ENCODE peak calls at places on chromosomes 7 and 10, in nine cellular contexts. J is lower leg skin; Y is A549; Z is GM12865; X is aorta; L is BJ; U is breast epithelium; D is body of pancreas; B is CD4-positive, alpha-beta memory T cell. S is an unnamed sample.

GRCh38 chr7:87129836-87130235 is 22.4 kb upstream of the DMTF1 start:
- DNase-seq in Y (no peak), L (no peak), Z (peak), B (no peak), U (no peak), X (no peak), J (no peak), D (no peak), S (no peak)

GRCh38 chr10:121914661-121915060 is 13.2 kb downstream of the ATE1 start:
- DNase-seq in B (no peak), Y (no peak), L (no peak), X (no peak), U (no peak), D (no peak), Z (no peak), J (no peak), S (no peak)

GRCh38 chr7:3168869-3169268 is 125.2 kb upstream of the CARD11 start:
- DNase-seq in Z (no peak), Y (no peak), J (no peak), D (no peak), L (no peak), B (no peak), X (no peak), U (no peak), S (no peak)

GRCh38 chr10:70540089-70540788 is 61.7 kb downstream of the PALD1 start:
- DNase-seq in Y (peak), J (no peak), D (peak), X (no peak), Z (peak), L (no peak), U (no peak), B (no peak), S (no peak)

GRCh38 chr7:26698806-26699205 is 165.6 kb downstream of the SKAP2 start:
- DNase-seq in Z (no peak), D (no peak), B (no peak), U (no peak), Y (no peak), J (no peak), L (no peak), X (no peak), S (no peak)

GRCh38 chr10:114060456-114060855 is 16.8 kb downstream of the ADRB1 start:
- DNase-seq in D (no peak), Y (no peak), J (no peak), Z (no peak), B (no peak), U (no peak), X (no peak), L (no peak), S (no peak)

GRCh38 chr10:93751832-93752231 is 5.9 kb upstream of the LGI1 start:
- DNase-seq in Y (peak), J (no peak), L (no peak), X (no peak), D (no peak), U (no peak), B (peak), Z (peak), S (no peak)

GRCh38 chr10:118423800-118424479 is 81.8 kb upstream of the FAM204A start:
- DNase-seq in Y (peak), L (peak), B (peak), J (peak), U (no peak), Z (peak), X (peak), D (peak), S (peak)

DNA sequence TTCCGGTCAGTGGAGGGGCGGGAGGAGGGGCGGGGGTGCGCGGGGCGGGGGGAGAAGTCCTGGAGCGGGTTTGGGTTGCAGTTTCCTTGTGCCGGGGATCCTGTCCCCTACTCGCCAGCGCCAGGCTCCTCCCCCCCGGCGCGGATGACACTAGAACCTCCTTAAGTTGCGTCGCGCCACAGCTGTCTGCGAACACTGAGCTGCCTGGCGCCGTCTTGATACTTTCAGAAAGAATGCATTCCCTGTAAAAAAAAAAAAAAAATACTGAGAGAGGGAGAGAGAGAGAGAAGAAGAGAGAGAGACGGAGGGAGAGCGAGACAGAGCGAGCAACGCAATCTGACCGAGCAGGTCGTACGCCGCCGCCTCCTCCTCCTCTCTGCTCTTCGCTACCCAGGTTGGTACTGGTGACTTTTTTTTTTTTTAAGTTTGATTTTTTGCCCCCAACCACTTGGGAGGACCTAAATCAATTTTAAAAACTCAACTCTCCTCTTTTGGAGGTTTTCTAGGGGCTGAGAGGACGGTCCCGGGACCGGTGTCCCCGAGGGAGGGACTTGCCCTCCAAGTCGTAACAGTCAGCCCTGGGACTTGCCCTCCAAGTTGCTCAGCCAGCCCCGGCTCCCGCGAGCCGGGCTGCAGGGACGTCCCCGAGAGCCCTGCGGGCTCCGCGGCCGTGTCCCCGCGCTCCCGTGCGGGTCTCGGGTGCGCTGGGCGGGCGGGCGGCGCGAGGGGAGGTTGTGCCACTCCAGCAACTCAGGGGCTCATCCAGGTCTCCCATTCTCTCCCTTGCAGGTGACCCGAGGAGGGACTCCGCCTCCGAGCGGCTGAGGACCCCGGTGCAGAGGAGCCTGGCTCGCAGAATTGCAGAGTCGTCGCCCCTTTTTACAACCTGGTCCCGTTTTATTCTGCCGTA is at the start of gene GATA3:
- DNase-seq in Z (peak), U (peak), Y (peak), B (peak), X (peak), J (peak), D (peak), L (no peak), S (no peak)
- H3K4me3 ChIP-seq in Z (peak), U (peak), Y (peak), B (peak), X (peak), J (peak), D (peak), L (peak), S (peak)

GRCh38 chr10:44878704-44879530 is 32.2 kb upstream of the TMEM72 start:
- DNase-seq in D (peak), L (peak), Y (peak), B (peak), U (peak), J (peak), Z (peak), X (peak), S (peak)

GRCh38 chr10:44881639-44882038 is 29.5 kb upstream of the TMEM72 start:
- DNase-seq in B (no peak), Z (no peak), D (no peak), X (no peak), Y (no peak), U (no peak), J (peak), L (no peak), S (no peak)

GRCh38 chr10:44880090-44880715 is 30.9 kb upstream of the TMEM72 start:
- DNase-seq in D (no peak), L (no peak), X (no peak), J (peak), Y (no peak), Z (no peak), U (no peak), B (no peak), S (no peak)

GRCh38 chr10:44882146-44882720 is 28.9 kb upstream of the TMEM72 start:
- DNase-seq in B (no peak), Z (no peak), L (no peak), U (peak), Y (no peak), J (peak), X (no peak), D (peak), S (no peak)

GRCh38 chr10:44879531-44879899 is 31.6 kb upstream of the TMEM72 start:
- DNase-seq in B (no peak), X (no peak), Z (no peak), D (no peak), L (no peak), J (peak), Y (no peak), U (no peak), S (no peak)
- H3K4me3 ChIP-seq in B (no peak), X (no peak), Z (no peak), D (no peak), L (peak), J (no peak), Y (no peak), U (peak), S (peak)

DNA sequence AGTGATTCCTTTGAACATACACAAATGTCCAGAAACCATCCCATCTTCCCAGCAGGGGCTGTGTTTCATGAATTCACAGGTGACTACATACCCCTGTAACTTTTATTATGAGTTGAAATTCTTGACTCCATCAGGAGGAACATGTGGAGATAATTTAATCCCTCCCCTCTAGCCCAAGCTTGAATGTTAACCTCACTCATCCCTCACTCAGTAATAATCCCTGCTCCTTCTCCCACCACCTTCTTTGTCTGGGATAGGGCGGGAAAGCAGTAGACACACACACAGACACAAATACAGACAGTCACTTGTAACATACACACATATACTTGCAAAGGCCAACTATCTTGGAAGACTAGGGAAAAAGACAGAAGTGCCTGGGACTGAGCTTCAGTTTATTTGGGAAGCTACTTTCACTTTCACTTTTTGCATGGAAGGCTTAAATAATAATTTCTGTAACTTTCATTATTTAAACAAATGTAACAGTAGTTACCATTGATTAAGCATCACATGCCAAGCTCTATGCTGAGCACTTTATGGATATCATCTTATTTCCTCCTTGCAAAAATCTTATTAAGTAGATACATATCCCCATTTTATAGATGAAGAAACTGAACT is 7.3 kb downstream of the AASS start:
- DNase-seq in B (no peak), U (no peak), D (no peak), Z (no peak), J (no peak), Y (no peak), X (no peak), L (no peak), S (no peak)
- H3K4me3 ChIP-seq in B (no peak), U (peak), D (no peak), Z (no peak), J (no peak), Y (peak), X (peak), L (peak), S (peak)

GRCh38 chr7:69596056-69596455 is 2.2 kb upstream of the AUTS2 start:
- DNase-seq in Y (no peak), B (no peak), J (no peak), Z (no peak), U (no peak), X (no peak), L (no peak), D (no peak), S (no peak)

GRCh38 chr7:69596723-69597277 is 1.5 kb upstream of the AUTS2 start:
- DNase-seq in X (no peak), U (no peak), Y (no peak), B (no peak), L (no peak), Z (no peak), J (no peak), D (peak), S (no peak)

GRCh38 chr7:69598487-69599148 is 343 bp downstream of the AUTS2 start:
- DNase-seq in Y (peak), L (no peak), D (no peak), J (peak), U (peak), B (no peak), X (no peak), Z (no peak), S (no peak)

GRCh38 chr7:69598081-69598486 is at the start of gene AUTS2:
- DNase-seq in U (peak), Y (peak), Z (peak), X (peak), B (peak), L (peak), D (peak), J (peak), S (peak)

DNA sequence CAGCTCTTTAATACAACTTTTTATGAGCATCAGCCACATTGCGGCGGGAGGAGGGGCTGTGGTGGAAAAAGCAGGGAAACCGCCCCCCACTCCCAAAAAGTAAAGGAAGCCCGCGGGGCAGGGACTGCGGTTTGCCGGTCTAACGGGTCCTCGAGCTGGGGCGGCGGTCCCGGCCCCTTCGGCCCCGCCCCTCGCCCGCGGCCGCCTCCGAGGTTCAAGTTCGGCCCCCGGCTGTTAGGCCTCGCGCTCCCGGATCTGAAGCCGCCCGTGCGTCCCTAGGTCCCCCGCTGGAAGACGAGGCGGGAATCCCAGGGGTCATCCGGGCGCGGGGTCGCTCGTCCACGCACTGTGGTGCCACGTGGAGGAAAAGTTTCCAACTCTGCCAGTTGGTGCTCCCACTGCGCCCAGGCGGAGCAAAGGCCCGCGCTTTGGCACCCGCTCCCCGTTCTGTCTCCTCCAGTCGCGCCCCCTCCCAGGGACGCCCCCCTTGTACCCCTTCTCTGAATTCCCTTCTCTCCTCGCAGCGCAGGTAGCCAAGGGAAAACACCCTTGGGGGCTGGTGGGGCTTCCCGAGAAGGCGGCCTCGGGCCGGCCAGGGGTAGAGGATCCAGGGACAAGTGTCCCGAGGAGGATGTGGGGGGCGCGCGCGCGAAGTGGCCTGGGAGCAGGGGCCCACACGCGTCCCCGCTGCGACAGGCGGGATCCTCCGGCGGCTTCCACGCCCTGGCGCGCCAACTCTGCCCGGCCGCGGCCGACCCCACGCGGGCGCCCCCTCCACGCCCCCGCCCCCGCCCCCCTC is 798 bp upstream of the AUTS2 start:
- DNase-seq in Z (peak), L (no peak), B (no peak), X (peak), D (peak), U (peak), Y (peak), J (peak), S (no peak)
- H3K4me3 ChIP-seq in Z (peak), L (peak), B (no peak), X (peak), D (peak), U (peak), Y (peak), J (peak), S (peak)

DNA sequence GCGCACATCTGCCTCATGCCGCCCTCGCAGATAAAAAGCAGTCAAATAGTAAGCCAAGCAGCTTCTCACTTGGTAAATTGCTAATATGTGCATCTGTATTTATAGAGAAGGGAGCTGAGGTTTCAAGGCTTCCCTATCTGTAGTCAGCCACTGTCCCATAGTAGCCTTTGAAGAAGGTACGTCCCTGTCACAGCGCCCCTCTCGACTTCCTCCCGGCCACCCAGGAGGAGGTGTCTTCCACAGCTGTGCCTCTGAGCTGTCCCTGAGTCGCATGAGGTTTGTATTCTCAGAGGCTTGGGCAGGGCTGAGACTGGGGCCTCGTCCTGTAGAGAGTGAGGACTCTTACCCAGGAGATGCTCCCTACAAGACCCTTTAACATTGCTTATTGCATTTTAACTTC is 49.0 kb downstream of the SPOCK2 start:
- DNase-seq in L (no peak), U (no peak), Z (no peak), D (no peak), X (no peak), B (no peak), Y (no peak), J (no peak), S (no peak)
- H3K4me3 ChIP-seq in L (no peak), U (no peak), Z (no peak), D (no peak), X (no peak), B (no peak), Y (no peak), J (no peak), S (no peak)

DNA sequence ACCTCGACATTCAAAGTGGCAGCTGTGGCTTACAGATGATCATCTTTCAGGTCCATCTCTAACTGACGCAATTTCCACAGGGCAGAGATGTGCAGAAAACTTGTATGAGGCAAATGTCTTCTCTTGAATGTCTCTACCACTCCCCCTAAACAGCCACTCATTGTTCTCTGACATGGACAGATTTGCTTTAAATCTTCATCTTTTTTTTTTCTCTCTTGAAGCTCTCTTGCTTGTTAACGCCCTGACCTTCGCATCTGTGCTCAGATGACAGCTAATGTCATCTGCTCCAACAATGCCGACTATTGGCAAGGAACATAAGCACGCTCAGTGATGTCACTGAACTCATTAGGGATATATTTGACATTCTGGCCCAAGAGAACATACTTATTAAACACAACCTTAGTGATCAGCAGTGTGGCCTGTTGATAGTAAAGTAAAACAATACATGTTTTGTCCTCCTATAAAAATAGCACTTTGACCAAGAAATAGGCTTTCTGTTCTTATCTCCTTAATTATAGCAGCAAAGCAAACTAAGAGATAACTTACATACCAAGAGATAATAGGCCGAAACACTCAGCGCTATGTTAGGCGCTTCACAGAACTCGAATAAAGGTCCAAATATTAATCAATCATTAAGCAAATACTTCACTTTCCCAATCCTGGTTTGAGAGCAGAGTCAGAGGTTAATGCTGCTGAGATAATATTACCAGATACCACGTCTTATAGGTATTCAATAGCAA is 583.5 kb downstream of the PARD3 start:
- DNase-seq in L (no peak), B (no peak), U (no peak), Y (no peak), X (no peak), Z (no peak), J (no peak), D (no peak), S (no peak)
- H3K4me3 ChIP-seq in L (no peak), B (no peak), U (no peak), Y (no peak), X (no peak), Z (no peak), J (no peak), D (no peak), S (no peak)

DNA sequence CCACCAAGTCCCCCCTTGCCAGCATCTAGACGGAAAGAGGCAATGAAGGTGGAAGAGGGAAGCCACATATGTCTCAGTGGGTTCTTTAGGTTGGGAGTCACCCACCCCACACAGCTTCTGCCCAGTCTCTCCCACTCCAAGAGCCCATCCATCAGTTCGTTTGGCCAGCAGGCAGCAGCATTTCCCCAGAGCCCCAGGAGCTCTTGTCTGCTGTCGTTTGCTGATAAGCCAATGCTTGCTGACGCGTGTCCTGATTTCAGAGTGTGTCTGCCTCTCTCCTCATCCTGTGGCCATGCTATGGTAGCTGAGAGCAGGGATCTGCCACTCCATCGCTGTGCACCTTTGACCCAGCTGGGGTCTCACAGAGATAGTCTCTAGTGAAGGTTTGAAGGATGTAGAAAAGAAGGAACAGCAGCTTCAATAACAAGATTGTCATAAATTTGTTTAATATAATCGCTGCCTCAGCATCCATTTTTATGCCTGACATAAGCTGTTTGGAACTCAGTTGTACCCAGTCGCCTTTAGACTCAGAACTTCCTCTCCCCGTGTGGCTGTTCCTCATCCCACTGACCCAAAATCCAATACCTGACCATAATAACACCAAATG is 39.4 kb upstream of the GDF10 start:
- DNase-seq in L (no peak), Z (no peak), X (no peak), B (peak), D (no peak), U (peak), Y (no peak), J (no peak), S (no peak)
- H3K4me3 ChIP-seq in L (no peak), Z (no peak), X (no peak), B (no peak), D (no peak), U (no peak), Y (no peak), J (no peak), S (no peak)

DNA sequence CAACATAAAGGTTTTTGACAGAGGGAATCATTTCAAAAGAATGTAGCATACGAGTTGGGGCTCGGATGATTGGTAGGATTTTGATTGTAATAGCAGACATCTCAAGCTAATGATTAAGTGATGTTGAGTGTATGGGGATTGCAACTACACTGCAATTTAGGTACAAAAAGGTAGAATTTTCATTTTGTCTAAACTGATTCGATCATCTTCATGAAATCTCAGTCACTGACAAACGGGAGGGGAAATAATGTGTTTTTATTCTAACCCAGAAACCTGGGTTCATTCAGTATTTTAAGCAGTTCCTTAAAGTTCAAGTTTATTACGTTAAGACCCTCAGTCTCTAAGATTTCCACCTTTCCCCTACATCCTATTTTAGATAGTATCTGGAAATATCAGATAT is 3.9 kb upstream of the PHYHIPL start:
- DNase-seq in Z (no peak), Y (no peak), J (no peak), L (no peak), U (no peak), D (no peak), X (no peak), B (no peak), S (no peak)
- H3K4me3 ChIP-seq in Z (no peak), Y (no peak), J (no peak), L (no peak), U (no peak), D (no peak), X (no peak), B (no peak), S (no peak)

S was measured in skeletal muscle cell.